ENCODE peak calls at places on chromosomes 2 and 18, in ten cellular contexts. K is stromal cell of bone marrow; F is activated CD8-positive, alpha-beta memory T cell treated with anti-CD3 and anti-CD28 coated beads for 24 hours; Z is AG08395; Y is HFFc6; C is endodermal cell; L is astrocyte of the spinal cord; Q is retinal pigment epithelial cell; T is AG20443; E is astrocyte of the cerebellum. B is an unnamed sample.

GRCh38 chr2:239300871-239301742 is 99.7 kb downstream of the HDAC4 start:
- DNase-seq in K (no peak), F (no peak), Z (no peak), Y (no peak), C (peak; percentile 44), L (no peak), Q (no peak), T (no peak), E (no peak), B (no peak)

GRCh38 chr2:21774691-21775090 is 650.9 kb downstream of the TDRD15 start:
- DNase-seq in K (no peak), F (no peak), Z (no peak), Y (no peak), C (no peak), L (no peak), Q (no peak), T (no peak), E (no peak), B (no peak)

GRCh38 chr2:119064567-119064966 is 94.0 kb downstream of the C1QL2 start:
- DNase-seq in K (no peak), F (no peak), Z (no peak), Y (no peak), C (no peak), L (no peak), Q (no peak), T (no peak), E (no peak), B (no peak)

GRCh38 chr2:30709516-30709915 is 97.7 kb downstream of the CAPN13 start:
- DNase-seq in K (no peak), F (peak; percentile 51), Z (no peak), Y (no peak), C (no peak), L (no peak), Q (no peak), T (no peak), E (no peak), B (no peak)

GRCh38 chr2:101396352-101396717 is 9.0 kb upstream of the CREG2 start:
- DNase-seq in K (peak; percentile 90), F (no peak), Z (peak; percentile 87), Y (peak; percentile 91), C (no peak), L (peak; percentile 88), Q (peak; percentile 83), T (peak; percentile 84), E (peak; percentile 47), B (peak; percentile 83)

GRCh38 chr18:44080054-44080453 is 600.6 kb upstream of the SETBP1 start:
- DNase-seq in K (no peak), F (no peak), Z (no peak), Y (no peak), C (no peak), L (peak; percentile 8), Q (peak; percentile 40), T (no peak), E (no peak), B (no peak)

GRCh38 chr2:230927711-230928341 is 2.8 kb upstream of the GPR55 start:
- DNase-seq in K (no peak), F (peak; percentile 68), Z (no peak), Y (no peak), C (peak; percentile 34), L (no peak), Q (no peak), T (no peak), E (no peak), B (no peak)

GRCh38 chr2:63614983-63615945 is 26.5 kb downstream of the MDH1 start:
- DNase-seq in K (no peak), F (no peak), Z (peak; percentile 15), Y (peak; percentile 56), C (peak; percentile 85), L (peak; percentile 2), Q (no peak), T (peak; percentile 9), E (no peak), B (peak; percentile 51)

GRCh38 chr2:224570328-224570993 is 14.7 kb downstream of the CUL3 start:
- DNase-seq in K (peak; percentile 53), F (no peak), Z (peak; percentile 37), Y (no peak), C (no peak), L (peak; percentile 64), Q (no peak), T (peak; percentile 24), E (no peak), B (no peak)

GRCh38 chr2:3605013-3605961 is 10.4 kb downstream of the COLEC11 start:
- DNase-seq in K (peak; percentile 3), F (peak; percentile 69), Z (no peak), Y (no peak), C (no peak), L (no peak), Q (no peak), T (no peak), E (no peak), B (peak; percentile 71)

GRCh38 chr2:202633470-202633869 is 1.3 kb upstream of the FAM117B start:
- DNase-seq in K (no peak), F (no peak), Z (no peak), Y (no peak), C (no peak), L (no peak), Q (no peak), T (no peak), E (no peak), B (no peak)

GRCh38 chr18:30486856-30487255 is 555.7 kb downstream of the DSC3 start:
- DNase-seq in K (peak; percentile 26), F (no peak), Z (peak; percentile 1), Y (peak; percentile 6), C (no peak), L (peak; percentile 84), Q (peak; percentile 41), T (no peak), E (peak; percentile 89), B (peak; percentile 2)

GRCh38 chr2:144414324-144414845 is 105.5 kb downstream of the ZEB2 start:
- DNase-seq in K (peak; percentile 86), F (peak; percentile 64), Z (peak; percentile 84), Y (peak; percentile 79), C (no peak), L (peak; percentile 90), Q (no peak), T (peak; percentile 74), E (peak; percentile 53), B (peak; percentile 60)

GRCh38 chr2:8238521-8239230 is 443.2 kb upstream of the ID2 start:
- DNase-seq in K (no peak), F (no peak), Z (no peak), Y (no peak), C (peak; percentile 30), L (no peak), Q (no peak), T (no peak), E (no peak), B (no peak)

GRCh38 chr18:60892855-60893254 is 440.4 kb upstream of the CDH20 start:
- DNase-seq in K (peak; percentile 15), F (no peak), Z (no peak), Y (no peak), C (no peak), L (peak; percentile 63), Q (peak; percentile 79), T (no peak), E (peak; percentile 5), B (peak; percentile 44)

GRCh38 chr2:233754872-233755611 is 5.0 kb upstream of the UGT1A1 start:
- DNase-seq in K (no peak), F (no peak), Z (no peak), Y (no peak), C (no peak), L (no peak), Q (no peak), T (no peak), E (no peak), B (no peak)

GRCh38 chr2:59630789-59631188 is 922.7 kb downstream of the BCL11A start:
- DNase-seq in K (no peak), F (no peak), Z (no peak), Y (no peak), C (no peak), L (no peak), Q (no peak), T (no peak), E (no peak), B (no peak)

GRCh38 chr2:60094450-60094929 is 459.0 kb downstream of the BCL11A start:
- DNase-seq in K (no peak), F (no peak), Z (no peak), Y (no peak), C (peak; percentile 58), L (no peak), Q (no peak), T (no peak), E (no peak), B (no peak)

GRCh38 chr2:227888289-227888688 is 16.9 kb downstream of the DAW1 start:
- DNase-seq in K (no peak), F (no peak), Z (peak; percentile 20), Y (no peak), C (peak; percentile 77), L (no peak), Q (no peak), T (peak; percentile 33), E (no peak), B (no peak)

GRCh38 chr2:156489750-156490466 is 53.7 kb downstream of the GPD2 start:
- DNase-seq in K (no peak), F (no peak), Z (no peak), Y (no peak), C (no peak), L (no peak), Q (no peak), T (no peak), E (no peak), B (no peak)

GRCh38 chr2:170820647-170821630 is 4.3 kb downstream of the GAD1 start:
- DNase-seq in K (no peak), F (no peak), Z (no peak), Y (no peak), C (peak; percentile 67), L (no peak), Q (no peak), T (no peak), E (no peak), B (no peak)

GRCh38 chr18:62585274-62586147 is 62.7 kb downstream of the ZCCHC2 start:
- DNase-seq in K (no peak), F (peak; percentile 78), Z (no peak), Y (no peak), C (no peak), L (no peak), Q (no peak), T (no peak), E (no peak), B (no peak)

GRCh38 chr2:205763708-205764501 is 81.6 kb downstream of the NRP2 start:
- DNase-seq in K (peak; percentile 56), F (peak; percentile 59), Z (peak; percentile 89), Y (peak; percentile 89), C (peak; percentile 97), L (peak; percentile 93), Q (peak; percentile 84), T (peak; percentile 84), E (peak; percentile 86), B (peak; percentile 75)

GRCh38 chr2:165787334-165787733 is 6.7 kb downstream of the GALNT3 start:
- DNase-seq in K (no peak), F (no peak), Z (no peak), Y (no peak), C (no peak), L (peak; percentile 12), Q (no peak), T (no peak), E (no peak), B (no peak)

GRCh38 chr2:11955314-11955713 is 208.9 kb downstream of the LPIN1 start:
- DNase-seq in K (peak; percentile 80), F (no peak), Z (peak; percentile 46), Y (no peak), C (no peak), L (no peak), Q (no peak), T (peak; percentile 49), E (no peak), B (no peak)

GRCh38 chr2:33051586-33052385 is 105.0 kb downstream of the LTBP1 start:
- DNase-seq in K (peak; percentile 79), F (no peak), Z (peak; percentile 82), Y (peak; percentile 88), C (no peak), L (peak; percentile 47), Q (no peak), T (peak; percentile 85), E (peak; percentile 40), B (peak; percentile 56)

GRCh38 chr18:79924814-79925655 is 26.4 kb downstream of the SLC66A2 start:
- DNase-seq in K (no peak), F (peak; percentile 35), Z (no peak), Y (no peak), C (peak; percentile 33), L (no peak), Q (peak; percentile 39), T (no peak), E (no peak), B (no peak)

GRCh38 chr2:46701152-46701551 is 214.5 kb downstream of the MCFD2 start:
- DNase-seq in K (peak; percentile 43), F (no peak), Z (peak; percentile 37), Y (peak; percentile 47), C (no peak), L (peak; percentile 63), Q (no peak), T (no peak), E (no peak), B (no peak)

B was measured in Daoy.